ENCODE peak calls at places on chromosomes 7 and 10, in seven cellular contexts. U is cardiac fibroblast, J is thoracic aorta, N is A549, F is vagina, M is neural progenitor cell, V is lower leg skin. X is an unnamed sample.

GRCh38 chr10:86673216-86673826 is 5.0 kb downstream of the LDB3 start:
- DNase-seq in U (no peak), J (no peak), N (no peak), F (no peak), M (no peak), V (no peak), X (no peak)

GRCh38 chr7:30988346-30989005 is 24.7 kb downstream of the GHRHR start:
- DNase-seq in U (peak), J (no peak), N (peak), F (no peak), M (peak), V (peak), X (no peak)

GRCh38 chr7:12436896-12437535 is 33.4 kb upstream of the VWDE start:
- DNase-seq in U (peak), J (no peak), N (peak), F (no peak), M (peak), V (no peak), X (no peak)

GRCh38 chr10:78781991-78782390 is 286.8 kb upstream of the ZMIZ1 start:
- DNase-seq in U (no peak), J (no peak), N (no peak), F (no peak), M (no peak), V (peak), X (no peak)

GRCh38 chr10:79127151-79127961 is 58.6 kb downstream of the ZMIZ1 start:
- DNase-seq in U (peak), J (no peak), N (peak), F (no peak), M (peak), V (peak), X (no peak)

GRCh38 chr10:85646312-85646711 is 720.3 kb downstream of the GRID1 start:
- DNase-seq in U (no peak), J (no peak), N (peak), F (no peak), M (no peak), V (no peak), X (peak)

GRCh38 chr7:101702362-101702850 is 73.3 kb upstream of the MYL10 start:
- DNase-seq in U (no peak), J (no peak), N (peak), F (no peak), M (no peak), V (no peak), X (no peak)

GRCh38 chr10:33189373-33189772 is 145.1 kb downstream of the NRP1 start:
- DNase-seq in U (no peak), J (no peak), N (no peak), F (no peak), M (peak), V (no peak), X (no peak)

GRCh38 chr10:28532223-28532508 is 752 bp upstream of the WAC start:
- DNase-seq in U (no peak), J (no peak), N (no peak), F (no peak), M (no peak), V (no peak), X (no peak)

GRCh38 chr10:103781329-103782061 is 73.9 kb downstream of the SH3PXD2A start:
- DNase-seq in U (peak), J (no peak), N (peak), F (no peak), M (peak), V (no peak), X (no peak)

GRCh38 chr7:35349001-35349400 is 95.1 kb upstream of the TBX20 start:
- DNase-seq in U (no peak), J (no peak), N (no peak), F (peak), M (no peak), V (peak), X (no peak)

GRCh38 chr7:16450366-16450765 is 15.2 kb downstream of the SOSTDC1 start:
- DNase-seq in U (no peak), J (no peak), N (no peak), F (no peak), M (no peak), V (no peak), X (no peak)

GRCh38 chr7:100516135-100516812 is 22.7 kb upstream of the AGFG2 start:
- DNase-seq in U (peak), J (no peak), N (peak), F (no peak), M (peak), V (peak), X (no peak)

GRCh38 chr7:48781783-48782182 is 142.6 kb upstream of the CDC14C start:
- DNase-seq in U (no peak), J (no peak), N (no peak), F (no peak), M (no peak), V (no peak), X (no peak)

GRCh38 chr10:33783078-33783477 is 448.6 kb upstream of the NRP1 start:
- DNase-seq in U (no peak), J (no peak), N (peak), F (no peak), M (no peak), V (no peak), X (no peak)

GRCh38 chr10:47374611-47375536 is 9.2 kb downstream of the ZNF488 start:
- DNase-seq in U (peak), J (no peak), N (no peak), F (peak), M (no peak), V (no peak), X (no peak)

GRCh38 chr7:112504093-112504695 is 23.4 kb downstream of the LSMEM1 start:
- DNase-seq in U (no peak), J (no peak), N (no peak), F (no peak), M (no peak), V (no peak), X (no peak)

GRCh38 chr7:157044943-157045660 is 34.6 kb upstream of the MNX1 start:
- DNase-seq in U (no peak), J (no peak), N (no peak), F (peak), M (no peak), V (no peak), X (no peak)

GRCh38 chr7:3301831-3302618 is 973 bp downstream of the SDK1 start:
- DNase-seq in U (peak), J (no peak), N (peak), F (no peak), M (peak), V (peak), X (no peak)

GRCh38 chr7:154463794-154464193 is 411.6 kb downstream of the DPP6 start:
- DNase-seq in U (no peak), J (no peak), N (no peak), F (no peak), M (no peak), V (no peak), X (no peak)

GRCh38 chr7:148886844-148887243 is 2.8 kb upstream of the EZH2 start:
- DNase-seq in U (no peak), J (no peak), N (no peak), F (no peak), M (no peak), V (no peak), X (no peak)

GRCh38 chr7:107118109-107118900 is 50.5 kb upstream of the HBP1 start:
- DNase-seq in U (peak), J (no peak), N (no peak), F (no peak), M (no peak), V (no peak), X (peak)

GRCh38 chr7:84317536-84317935 is 122.9 kb upstream of the SEMA3A start:
- DNase-seq in U (no peak), J (no peak), N (no peak), F (no peak), M (no peak), V (no peak), X (no peak)

GRCh38 chr7:110442386-110442837 is 648.5 kb upstream of the LRRN3 start:
- DNase-seq in U (no peak), J (no peak), N (peak), F (no peak), M (peak), V (no peak), X (peak)

GRCh38 chr10:122206471-122207065 is 64.5 kb upstream of the BTBD16 start:
- DNase-seq in U (peak), J (no peak), N (no peak), F (no peak), M (no peak), V (no peak), X (no peak)

GRCh38 chr7:41035788-41036187 is 667.1 kb downstream of the INHBA start:
- DNase-seq in U (no peak), J (no peak), N (no peak), F (no peak), M (peak), V (no peak), X (no peak)

GRCh38 chr10:108544500-108545120 is 1378.7 kb downstream of the XPNPEP1 start:
- DNase-seq in U (peak), J (no peak), N (peak), F (no peak), M (peak), V (peak), X (peak)

GRCh38 chr7:148770004-148770403 is 71.3 kb downstream of the CUL1 start:
- DNase-seq in U (no peak), J (no peak), N (no peak), F (no peak), M (no peak), V (no peak), X (no peak)

GRCh38 chr7:27220440-27220955 is 20.6 kb upstream of the HOXA13 start:
- DNase-seq in U (no peak), J (no peak), N (no peak), F (peak), M (no peak), V (peak), X (no peak)

GRCh38 chr7:148535227-148535626 is 55.3 kb upstream of the C7orf33 start:
- DNase-seq in U (peak), J (no peak), N (peak), F (no peak), M (no peak), V (no peak), X (no peak)

GRCh38 chr10:110735620-110736027 is 91.5 kb downstream of the RBM20 start:
- DNase-seq in U (no peak), J (no peak), N (no peak), F (no peak), M (no peak), V (no peak), X (no peak)

GRCh38 chr7:95608344-95609173 is 12.2 kb upstream of the PDK4 start:
- DNase-seq in U (peak), J (peak), N (peak), F (peak), M (peak), V (peak), X (peak)

GRCh38 chr7:28554791-28555471 is 142.6 kb downstream of the CREB5 start:
- DNase-seq in U (no peak), J (no peak), N (no peak), F (no peak), M (no peak), V (no peak), X (no peak)
- H3K4me3 ChIP-seq in U (no peak), J (no peak), N (no peak), F (no peak), M (no peak), V (no peak), X (no peak)

DNA sequence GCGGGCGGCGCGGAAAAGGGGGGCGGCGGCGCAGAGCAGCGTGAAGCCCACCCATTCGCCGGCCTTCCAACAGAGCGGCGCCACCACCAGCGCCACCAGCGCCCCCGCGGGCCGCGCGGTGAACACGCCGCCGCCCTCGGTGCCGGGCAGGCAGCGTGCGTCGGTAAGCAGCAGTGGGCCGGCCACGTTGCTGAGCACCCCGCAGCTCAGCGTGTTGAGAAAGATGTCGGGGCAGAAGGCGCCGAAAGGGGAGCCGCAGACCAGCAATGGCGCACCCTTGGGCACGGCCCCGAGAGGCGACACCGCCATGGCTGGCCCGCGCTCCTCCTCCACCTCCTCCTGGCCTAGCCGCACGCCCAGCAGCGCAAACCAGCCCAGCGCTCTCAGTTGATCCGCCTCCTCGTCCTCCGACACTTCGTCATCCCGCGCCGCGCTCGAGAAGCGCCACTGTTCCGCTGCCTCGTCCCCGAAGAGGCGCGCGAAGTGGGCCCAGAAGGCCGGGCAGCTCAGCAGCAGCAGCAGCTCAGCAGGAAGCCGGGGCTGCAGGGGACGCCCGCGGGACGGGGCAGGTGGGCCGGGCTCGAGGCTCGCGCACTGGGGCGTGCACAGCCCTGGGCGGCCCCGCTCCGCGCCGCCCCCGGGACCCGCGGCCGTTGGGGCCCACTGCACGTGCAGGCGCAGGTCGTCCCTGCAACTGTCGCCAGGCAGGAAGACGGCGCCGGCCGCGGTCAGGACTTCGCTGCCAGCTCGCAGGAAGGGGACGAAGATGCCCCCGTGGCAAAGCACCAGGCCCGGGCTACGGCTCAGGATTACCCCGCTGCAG is 623 bp downstream of the TYSND1 start:
- DNase-seq in U (peak), J (no peak), N (peak), F (no peak), M (peak), V (peak), X (no peak)
- TF ChIP-seq CTCF in U (no peak), J (peak), N (peak), F (peak), M (peak), V (no peak), X (peak)

DNA sequence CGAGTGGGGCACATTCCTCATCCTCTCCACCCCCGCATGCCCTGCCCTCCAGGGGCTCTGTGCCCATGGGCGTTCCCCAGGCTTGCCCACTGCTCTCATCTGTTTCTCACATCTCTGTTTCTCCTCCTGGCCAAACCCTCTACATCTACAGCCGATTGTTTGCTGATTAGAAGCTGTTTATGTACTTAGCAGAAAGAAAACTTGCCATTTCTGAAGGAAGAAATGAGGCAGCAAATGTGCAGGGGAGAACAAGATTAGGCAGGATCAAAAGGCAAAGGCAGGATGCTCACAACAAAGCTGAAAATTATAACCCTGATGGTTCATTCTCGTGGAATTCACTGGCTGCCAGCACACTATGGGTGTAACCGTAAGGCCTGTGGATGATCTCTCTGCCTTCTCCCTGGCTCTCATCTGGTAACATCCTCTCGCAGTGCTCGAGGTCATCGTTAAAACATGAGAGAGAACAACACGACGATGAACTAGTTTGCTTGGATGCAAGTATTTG is 111.6 kb upstream of the KLF14 start:
- DNase-seq in U (peak), J (no peak), N (peak), F (no peak), M (no peak), V (no peak), X (no peak)
- H3K4me3 ChIP-seq in U (peak), J (no peak), N (peak), F (no peak), M (no peak), V (no peak), X (no peak)

GRCh38 chr7:152435384-152436278 is at the start of gene KMT2C:
- DNase-seq in U (peak), J (no peak), N (peak), F (no peak), M (peak), V (peak), X (no peak)
- TF ChIP-seq CTCF in U (no peak), J (no peak), N (no peak), F (no peak), M (no peak), V (no peak), X (no peak)

GRCh38 chr10:69629897-69630650 is at the start of gene FAM241B:
- DNase-seq in U (peak), J (no peak), N (peak), F (peak), M (peak), V (peak), X (peak)

GRCh38 chr10:69631566-69631965 is 1.5 kb downstream of the FAM241B start:
- DNase-seq in U (no peak), J (no peak), N (no peak), F (peak), M (no peak), V (peak), X (no peak)

GRCh38 chr10:69628876-69629275 is 1.2 kb upstream of the FAM241B start:
- DNase-seq in U (no peak), J (no peak), N (no peak), F (no peak), M (no peak), V (no peak), X (no peak)

GRCh38 chr10:69630651-69631400 is 779 bp downstream of the FAM241B start:
- DNase-seq in U (no peak), J (no peak), N (no peak), F (peak), M (no peak), V (peak), X (no peak)

DNA sequence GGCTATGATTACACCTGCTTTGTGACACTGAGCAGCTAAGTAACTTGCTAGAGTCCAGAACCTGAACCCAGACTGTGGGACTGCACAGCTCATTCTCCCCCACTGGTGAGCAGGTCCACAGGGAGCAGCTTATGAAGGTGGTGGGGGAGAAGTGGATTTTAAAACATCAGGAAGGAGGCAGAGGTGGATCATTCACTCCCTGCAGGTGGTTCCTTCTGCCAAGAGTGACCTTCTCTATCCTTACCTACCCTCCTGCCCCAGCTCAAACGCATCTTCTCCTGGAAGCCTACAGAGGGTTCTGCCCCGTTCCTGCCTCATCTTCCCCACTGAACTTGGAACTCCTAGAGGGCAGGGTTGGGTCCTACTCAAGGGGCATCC is 539 bp upstream of the FAM241B start:
- DNase-seq in U (no peak), J (no peak), N (no peak), F (no peak), M (no peak), V (no peak), X (no peak)
- H3K4me3 ChIP-seq in U (no peak), J (peak), N (peak), F (peak), M (peak), V (no peak), X (peak)

DNA sequence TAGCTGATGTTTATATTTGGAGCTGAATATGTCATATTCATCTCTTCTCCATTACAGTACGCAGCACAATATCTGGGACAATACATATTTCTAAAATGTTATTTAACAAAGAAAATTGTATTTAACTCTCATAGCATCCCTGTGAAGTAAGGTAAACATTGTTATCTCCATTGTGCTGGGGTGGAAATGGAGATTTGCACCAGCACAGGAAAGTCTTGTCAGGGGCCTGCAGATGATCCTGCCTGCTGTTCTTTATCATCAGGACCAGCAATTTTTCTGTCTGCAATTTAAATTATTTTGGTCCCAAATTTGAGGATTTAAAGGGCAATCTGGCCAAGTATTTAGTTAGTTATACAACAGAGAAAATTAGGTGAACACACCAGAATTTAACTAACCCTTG is 144.4 kb downstream of the CPED1 start:
- DNase-seq in U (no peak), J (no peak), N (no peak), F (no peak), M (no peak), V (no peak), X (no peak)
- TF ChIP-seq CTCF in U (no peak), J (no peak), N (no peak), F (no peak), M (no peak), V (no peak), X (no peak)